ENCODE peak calls at places on chromosomes 7 and 10, in seven cellular contexts. S, E, F, V, W, J and T are unnamed samples.
A peak's percentile ranks its signal among the peaks of the same experiment; 100 is the strongest.

GRCh38 chr10:33126742-33127141 is 168.7 kb upstream of the ITGB1 start:
- DNase-seq in J (no peak), E (no peak), V (no peak), F (no peak), S (no peak), W (no peak), T (no peak)

GRCh38 chr10:98460837-98461499 is 14.2 kb upstream of the HPS1 start:
- DNase-seq in J (peak; percentile 98), W (no peak), V (no peak), F (no peak), S (no peak), E (peak; percentile 80), T (no peak)

GRCh38 chr7:120445276-120445675 is 172.3 kb downstream of the KCND2 start:
- DNase-seq in S (no peak), W (no peak), E (no peak), J (no peak), V (no peak), F (no peak), T (no peak)

GRCh38 chr7:27046854-27047549 is 48.8 kb downstream of the HOXA1 start:
- DNase-seq in J (peak; percentile 73), W (no peak), V (no peak), S (no peak), F (no peak), E (peak; percentile 46), T (no peak)

GRCh38 chr7:375491-375821 is 85.5 kb downstream of the FOXL3 start:
- DNase-seq in S (no peak), E (peak; percentile 42), W (no peak), F (no peak), J (no peak), V (no peak), T (peak; percentile 8)

GRCh38 chr10:29244978-29245377 is 43.9 kb upstream of the LYZL1 start:
- DNase-seq in F (no peak), J (no peak), V (no peak), W (no peak), S (no peak), E (no peak), T (no peak)

GRCh38 chr7:29812185-29812876 is 6.0 kb downstream of the WIPF3 start:
- DNase-seq in E (no peak), V (no peak), W (peak; percentile 21), J (no peak), F (no peak), S (no peak), T (no peak)

GRCh38 chr7:50681451-50682045 is 101.1 kb downstream of the GRB10 start:
- DNase-seq in S (no peak), E (no peak), V (no peak), F (no peak), J (no peak), W (no peak), T (no peak)

GRCh38 chr10:125027889-125028288 is 86.0 kb downstream of the ZRANB1 start:
- DNase-seq in F (no peak), V (no peak), J (no peak), E (no peak), S (no peak), W (no peak), T (no peak)

GRCh38 chr10:82245906-82246305 is 370.9 kb downstream of the NRG3 start:
- DNase-seq in E (no peak), V (no peak), W (no peak), S (no peak), J (no peak), F (no peak), T (no peak)

GRCh38 chr7:50497968-50498367 is 47.8 kb upstream of the FIGNL1 start:
- DNase-seq in S (no peak), V (no peak), E (no peak), F (no peak), W (no peak), J (peak; percentile 28), T (no peak)

GRCh38 chr10:59240581-59241183 is 64.2 kb downstream of the PHYHIPL start:
- DNase-seq in V (no peak), E (no peak), W (peak; percentile 2), J (peak; percentile 44), F (no peak), S (peak; percentile 16), T (no peak)

GRCh38 chr10:123614888-123615287 is 51.3 kb upstream of the GPR26 start:
- DNase-seq in F (no peak), S (peak; percentile 97), E (no peak), W (no peak), J (peak; percentile 14), V (no peak), T (no peak)

GRCh38 chr10:8369666-8370065 is 315.2 kb downstream of the GATA3 start:
- DNase-seq in S (no peak), W (no peak), F (no peak), V (no peak), J (peak; percentile 67), E (peak; percentile 61), T (no peak)

GRCh38 chr7:20651960-20652544 is 36.6 kb downstream of the ABCB5 start:
- DNase-seq in W (no peak), V (no peak), E (no peak), F (no peak), S (no peak), J (peak; percentile 24), T (no peak)

GRCh38 chr7:92292981-92293380 is 47.2 kb downstream of the ANKIB1 start:
- DNase-seq in W (no peak), V (no peak), J (no peak), S (no peak), F (no peak), E (no peak), T (no peak)

GRCh38 chr7:36686499-36686898 is 37.8 kb downstream of the AOAH start:
- DNase-seq in E (no peak), S (no peak), W (no peak), F (no peak), V (peak; percentile 54), J (peak; percentile 83), T (no peak)

GRCh38 chr7:33534830-33535229 is 370.5 kb upstream of the BMPER start:
- DNase-seq in V (no peak), W (no peak), F (no peak), E (no peak), S (no peak), J (no peak), T (no peak)

GRCh38 chr7:46908770-46909169 is 673.1 kb downstream of the TNS3 start:
- DNase-seq in V (no peak), F (no peak), J (peak; percentile 92), E (no peak), S (no peak), W (no peak), T (no peak)

GRCh38 chr7:111841596-111842209 is 279.4 kb upstream of the IMMP2L start:
- DNase-seq in S (no peak), F (no peak), W (no peak), J (no peak), E (no peak), V (no peak), T (no peak)

GRCh38 chr7:75727881-75728592 is 10.7 kb downstream of the HIP1 start:
- DNase-seq in V (no peak), W (peak; percentile 60), J (peak; percentile 88), F (peak; percentile 92), E (no peak), S (peak; percentile 23), T (peak; percentile 34)

GRCh38 chr7:25638590-25638989 is 410.3 kb upstream of the NPVF start:
- DNase-seq in F (no peak), E (no peak), W (no peak), V (no peak), J (no peak), S (no peak), T (no peak)

GRCh38 chr7:15905251-15906040 is 219.0 kb upstream of the MEOX2 start:
- DNase-seq in W (no peak), F (no peak), J (no peak), E (no peak), V (no peak), S (no peak), T (no peak)

GRCh38 chr10:107747851-107748250 is 583.3 kb upstream of the SORCS1 start:
- DNase-seq in S (no peak), V (no peak), J (no peak), W (no peak), F (no peak), E (no peak), T (no peak)

GRCh38 chr7:22433710-22434460 is 66.1 kb downstream of the STEAP1B start:
- DNase-seq in J (peak; percentile 94), E (no peak), S (no peak), V (no peak), W (no peak), F (no peak), T (no peak)

GRCh38 chr10:128908109-128908898 is 558.7 kb upstream of the MGMT start:
- DNase-seq in E (no peak), W (peak; percentile 23), S (no peak), V (no peak), J (no peak), F (no peak), T (no peak)

GRCh38 chr7:5497158-5498103 is 73.8 kb upstream of the TNRC18 start:
- DNase-seq in F (no peak), E (no peak), V (no peak), W (no peak), J (peak; percentile 48), S (no peak), T (no peak)

GRCh38 chr10:120085386-120085785 is 192.9 kb downstream of the SEC23IP start:
- DNase-seq in V (no peak), J (no peak), F (no peak), E (no peak), W (peak; percentile 75), S (peak; percentile 17), T (no peak)

GRCh38 chr7:29434405-29434804 is 129.2 kb upstream of the PRR15 start:
- DNase-seq in J (peak; percentile 11), E (no peak), S (no peak), V (no peak), F (no peak), W (no peak), T (no peak)

GRCh38 chr7:139775829-139776266 is 1.9 kb downstream of the HIPK2 start:
- DNase-seq in E (peak; percentile 66), J (peak; percentile 59), F (peak; percentile 41), W (peak; percentile 53), S (peak; percentile 59), V (peak; percentile 29), T (peak; percentile 15)